ENCODE peak calls at places on chromosomes 13 and 19, in five cellular contexts. X is NCI-H187 treated with DMSO at 0.1 percent for 48 hours, W is DMS153, T is GM12865, O is hepatic stellate cell. D is an unnamed sample.
A peak's percentile ranks its signal among the peaks of the same experiment; 100 is the strongest.

GRCh38 chr13:43934273-43934672 is 54.6 kb downstream of the LACC1 start:
- DNase-seq in T (no peak), W (no peak), X (no peak), O (no peak), D (no peak)

GRCh38 chr19:17797397-17798201 is 2.7 kb downstream of the B3GNT3 start:
- DNase-seq in O (no peak), W (no peak), X (no peak), T (no peak), D (no peak)

GRCh38 chr13:98542568-98543379 is 34.1 kb downstream of the STK24 start:
- DNase-seq in O (no peak), X (no peak), W (no peak), T (peak; percentile 56), D (no peak)

GRCh38 chr19:17627921-17628320 is 60.2 kb downstream of the UNC13A start:
- DNase-seq in T (no peak), O (no peak), X (no peak), W (no peak), D (no peak)

GRCh38 chr19:46115396-46116109 is 8.9 kb downstream of the IGFL3 start:
- DNase-seq in W (no peak), X (no peak), T (peak; percentile 46), O (peak; percentile 7), D (no peak)

GRCh38 chr13:99721606-99722384 is 220.5 kb downstream of the TM9SF2 start:
- DNase-seq in X (no peak), T (peak; percentile 60), O (no peak), W (no peak), D (no peak)

GRCh38 chr19:55048446-55048845 is 10.4 kb upstream of the GP6 start:
- DNase-seq in O (no peak), X (no peak), W (no peak), T (no peak), D (no peak)

GRCh38 chr13:81917829-81918228 is 1576.9 kb upstream of the SPRY2 start:
- DNase-seq in T (no peak), W (no peak), O (no peak), X (no peak), D (no peak)

GRCh38 chr13:32059511-32059984 is 28.0 kb downstream of the FRY start:
- DNase-seq in W (no peak), X (no peak), O (no peak), T (no peak), D (no peak)

GRCh38 chr19:5048091-5048726 is 79.3 kb downstream of the KDM4B start:
- DNase-seq in T (peak; percentile 61), X (no peak), W (peak; percentile 37), O (peak; percentile 91), D (peak; percentile 74)

GRCh38 chr13:106083620-106084350 is 451.7 kb downstream of the EFNB2 start:
- DNase-seq in T (peak; percentile 34), W (no peak), X (no peak), O (peak; percentile 16), D (no peak)

GRCh38 chr19:41327499-41328156 is 17.7 kb downstream of the CCDC97 start:
- DNase-seq in X (no peak), O (no peak), T (peak; percentile 84), W (peak; percentile 32), D (peak; percentile 50)

GRCh38 chr19:29610213-29610573 is 4.1 kb downstream of the POP4 start:
- DNase-seq in O (no peak), W (no peak), X (no peak), T (no peak), D (no peak)

GRCh38 chr13:48624858-48625257 is 28.9 kb upstream of the CYSLTR2 start:
- DNase-seq in W (no peak), X (no peak), T (no peak), O (no peak), D (no peak)

GRCh38 chr13:36559388-36559787 is 114.4 kb upstream of the SERTM1 start:
- DNase-seq in O (no peak), W (peak; percentile 13), X (no peak), T (no peak), D (no peak)

GRCh38 chr13:110185696-110186095 is 121.3 kb downstream of the COL4A1 start:
- DNase-seq in X (no peak), O (no peak), T (no peak), W (no peak), D (no peak)

GRCh38 chr19:5352229-5352763 is 11.7 kb upstream of the PTPRS start:
- DNase-seq in T (no peak), X (no peak), O (no peak), W (no peak), D (no peak)

GRCh38 chr19:6590458-6591319 is at the start of gene CD70:
- DNase-seq in T (peak; percentile 98), X (no peak), O (no peak), W (no peak), D (no peak)

GRCh38 chr13:110055089-110055488 is 251.9 kb downstream of the COL4A1 start:
- DNase-seq in T (peak; percentile 38), W (no peak), X (no peak), O (no peak), D (no peak)

GRCh38 chr19:29866011-29866410 is 54.2 kb downstream of the CCNE1 start:
- DNase-seq in W (no peak), O (no peak), X (no peak), T (no peak), D (no peak)

GRCh38 chr13:27183561-27184147 is 12.0 kb upstream of the USP12 start:
- DNase-seq in O (no peak), X (no peak), W (no peak), T (no peak), D (no peak)

GRCh38 chr13:113647351-113648217 is 10.4 kb downstream of the ATP4B start:
- DNase-seq in O (no peak), T (no peak), X (peak; percentile 67), W (peak; percentile 94), D (peak; percentile 82)